ENCODE peak calls at places on chromosomes 5 and 9, in six cellular contexts. U, M, H, E, Z and C are unnamed samples.

GRCh38 chr5:6576861-6577501 is 55.9 kb downstream of the NSUN2 start:
- DNase-seq in U (no peak), H (peak), E (peak), M (peak), Z (peak), C (peak)

GRCh38 chr9:88322906-88323566 is 65.2 kb upstream of the SPIN1 start:
- DNase-seq in U (no peak), M (peak), H (no peak), Z (peak), E (peak), C (peak)

GRCh38 chr5:159242153-159242552 is 20.9 kb upstream of the UBLCP1 start:
- DNase-seq in H (no peak), U (no peak), Z (no peak), M (no peak), E (no peak), C (no peak)

GRCh38 chr5:128236334-128236733 is 152.8 kb downstream of the SLC12A2 start:
- DNase-seq in Z (no peak), U (no peak), H (no peak), M (no peak), E (no peak), C (no peak)

GRCh38 chr9:14989811-14990210 is 79.6 kb upstream of the FREM1 start:
- DNase-seq in M (no peak), U (no peak), H (no peak), Z (no peak), E (peak), C (no peak)

GRCh38 chr5:137304227-137304874 is 194.8 kb downstream of the SPOCK1 start:
- DNase-seq in U (no peak), Z (no peak), H (no peak), E (no peak), M (no peak), C (no peak)

GRCh38 chr9:89606567-89607311 is 1.9 kb downstream of the GADD45G start:
- DNase-seq in H (no peak), E (peak), U (no peak), M (no peak), Z (peak), C (no peak)

GRCh38 chr9:104118916-104119315 is 24.8 kb downstream of the SMC2 start:
- DNase-seq in H (no peak), Z (no peak), M (no peak), E (no peak), U (no peak), C (no peak)

GRCh38 chr9:2725126-2725525 is 7.8 kb downstream of the KCNV2 start:
- DNase-seq in Z (no peak), U (no peak), E (no peak), H (no peak), M (no peak), C (no peak)

GRCh38 chr9:124780757-124781151 is 3.8 kb downstream of the OLFML2A start:
- DNase-seq in M (no peak), E (no peak), Z (no peak), U (no peak), H (no peak), C (no peak)

GRCh38 chr5:38847549-38848341 is 1.9 kb downstream of the OSMR start:
- DNase-seq in E (no peak), U (no peak), M (peak), H (peak), Z (no peak), C (no peak)
- H3K4me3 ChIP-seq in E (peak), U (peak), M (peak), H (peak), Z (no peak), C (no peak)

GRCh38 chr9:114296338-114296737 is 26.6 kb upstream of the ORM1 start:
- DNase-seq in Z (no peak), H (no peak), E (no peak), U (no peak), M (no peak), C (no peak)
- TF ChIP-seq CTCF in Z (no peak), H (no peak), E (no peak), U (no peak), M (no peak), C (no peak)

DNA sequence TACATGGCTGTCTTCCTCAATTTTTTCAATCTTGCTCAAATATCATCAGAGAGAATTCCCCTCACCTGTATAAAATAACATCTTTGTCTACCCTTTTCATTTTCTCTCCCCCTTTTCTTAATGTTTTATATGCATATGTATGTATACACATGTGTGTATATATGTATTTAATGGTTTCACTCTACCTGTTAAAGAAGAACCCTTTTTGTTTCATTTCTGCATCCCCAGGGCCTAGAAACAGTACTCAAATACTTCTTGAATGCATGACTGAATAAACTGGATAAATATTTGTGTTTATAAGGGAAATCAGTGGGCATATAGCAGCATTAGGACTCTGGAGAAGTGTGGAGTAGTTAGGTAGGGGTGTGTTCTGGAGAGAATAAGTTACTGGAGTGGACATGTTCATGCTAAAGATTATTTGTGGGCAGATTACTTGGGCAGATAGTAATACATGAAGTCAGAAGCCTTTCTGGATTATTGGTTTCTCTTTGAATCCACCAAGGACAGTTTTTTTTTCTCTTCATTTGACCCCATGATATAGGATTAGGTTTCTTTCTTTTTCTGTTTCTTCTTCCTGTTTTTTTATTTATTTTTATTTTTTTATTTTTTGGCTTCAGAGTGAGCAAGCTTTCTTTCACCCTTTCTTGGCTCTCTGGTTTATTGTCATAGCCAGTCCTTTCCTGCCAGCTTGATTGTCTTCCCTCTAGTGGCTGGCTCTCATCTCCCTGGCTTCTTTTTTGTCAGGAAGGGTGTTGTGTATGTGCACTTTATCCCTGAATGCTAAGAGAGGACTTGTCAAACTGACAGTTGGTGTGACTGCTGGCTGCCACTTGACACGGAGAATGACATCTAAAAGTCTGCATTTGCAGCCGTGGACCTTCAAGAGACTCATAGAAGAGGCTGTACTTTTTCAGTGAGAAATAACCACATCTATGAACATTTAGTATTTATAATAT is 89.3 kb downstream of the ZCCHC7 start:
- DNase-seq in M (no peak), U (no peak), Z (no peak), H (no peak), E (no peak), C (no peak)
- H3K4me3 ChIP-seq in M (no peak), U (no peak), Z (no peak), H (no peak), E (no peak), C (no peak)

GRCh38 chr9:94623253-94623652 is 16.1 kb downstream of the FBP1 start:
- DNase-seq in H (peak), U (no peak), M (no peak), E (no peak), Z (peak), C (no peak)
- TF ChIP-seq CTCF in H (peak), U (peak), M (peak), E (peak), Z (peak), C (peak)